ENCODE peak calls at places on chromosomes 12 and 14, in ten cellular contexts. W, V, R, F, O, K, Q, C, Z and Y are unnamed samples.

GRCh38 chr14:21534576-21534975 is 8.4 kb upstream of the SALL2 start:
- DNase-seq in W (no peak), V (no peak), R (no peak), F (no peak), O (no peak), K (no peak), Q (no peak), C (no peak), Z (no peak), Y (no peak)

GRCh38 chr12:49059063-49059384 is 1.6 kb downstream of the KMT2D start:
- DNase-seq in W (no peak), V (no peak), R (no peak), F (no peak), O (no peak), K (no peak), Q (no peak), C (no peak), Z (no peak), Y (no peak)

GRCh38 chr14:64186231-64187129 is 107.7 kb downstream of the ESR2 start:
- DNase-seq in W (no peak), V (no peak), R (no peak), F (no peak), O (no peak), K (no peak), Q (no peak), C (no peak), Z (no peak), Y (no peak)

GRCh38 chr14:94165744-94166143 is 8.4 kb upstream of the PPP4R4 start:
- DNase-seq in W (no peak), V (no peak), R (no peak), F (no peak), O (no peak), K (no peak), Q (no peak), C (no peak), Z (no peak), Y (no peak)

GRCh38 chr12:100348657-100349454 is 8.0 kb upstream of the SLC17A8 start:
- DNase-seq in W (no peak), V (peak; percentile 21), R (no peak), F (no peak), O (no peak), K (no peak), Q (no peak), C (no peak), Z (no peak), Y (no peak)

GRCh38 chr14:75831971-75832370 is 149.8 kb downstream of the TGFB3 start:
- DNase-seq in W (no peak), V (peak; percentile 55), R (peak; percentile 78), F (no peak), O (peak; percentile 11), K (no peak), Q (no peak), C (no peak), Z (no peak), Y (peak; percentile 51)

GRCh38 chr12:91620949-91621348 is 438.3 kb upstream of the DCN start:
- DNase-seq in W (no peak), V (peak; percentile 12), R (no peak), F (no peak), O (no peak), K (no peak), Q (no peak), C (peak; percentile 46), Z (no peak), Y (no peak)

GRCh38 chr12:123134755-123135282 is 16.1 kb downstream of the PITPNM2 start:
- DNase-seq in W (no peak), V (no peak), R (no peak), F (no peak), O (no peak), K (no peak), Q (peak; percentile 32), C (no peak), Z (no peak), Y (no peak)

GRCh38 chr12:129531004-129531403 is 372.8 kb downstream of the TMEM132D start:
- DNase-seq in W (no peak), V (no peak), R (no peak), F (no peak), O (no peak), K (no peak), Q (no peak), C (no peak), Z (no peak), Y (no peak)

GRCh38 chr14:80124794-80125193 is 86.5 kb downstream of the DIO2 start:
- DNase-seq in W (no peak), V (no peak), R (no peak), F (no peak), O (no peak), K (no peak), Q (no peak), C (no peak), Z (no peak), Y (no peak)
- H3K27ac ChIP-seq in W (no peak overlapping the region), V (no peak overlapping the region), R (no peak overlapping the region), F (no peak overlapping the region), O (no peak overlapping the region), K (no peak overlapping the region), Q (no peak overlapping the region), C (no peak overlapping the region), Z (no peak overlapping the region), Y (no peak overlapping the region)

GRCh38 chr12:112233242-112233641 is 107.9 kb downstream of the TRAFD1 start:
- DNase-seq in W (no peak), V (no peak), R (no peak), F (no peak), O (no peak), K (no peak), Q (no peak), C (no peak), Z (no peak), Y (no peak)

GRCh38 chr12:112230136-112230535 is 104.8 kb downstream of the TRAFD1 start:
- DNase-seq in W (no peak), V (no peak), R (no peak), F (no peak), O (no peak), K (no peak), Q (no peak), C (no peak), Z (no peak), Y (no peak)

GRCh38 chr12:112236786-112237185 is 111.4 kb downstream of the TRAFD1 start:
- DNase-seq in W (no peak), V (no peak), R (no peak), F (no peak), O (no peak), K (no peak), Q (no peak), C (no peak), Z (no peak), Y (no peak)

GRCh38 chr12:112236386-112236785 is 111.0 kb downstream of the TRAFD1 start:
- DNase-seq in W (no peak), V (peak; percentile 6), R (no peak), F (no peak), O (no peak), K (no peak), Q (no peak), C (no peak), Z (no peak), Y (no peak)

DNA sequence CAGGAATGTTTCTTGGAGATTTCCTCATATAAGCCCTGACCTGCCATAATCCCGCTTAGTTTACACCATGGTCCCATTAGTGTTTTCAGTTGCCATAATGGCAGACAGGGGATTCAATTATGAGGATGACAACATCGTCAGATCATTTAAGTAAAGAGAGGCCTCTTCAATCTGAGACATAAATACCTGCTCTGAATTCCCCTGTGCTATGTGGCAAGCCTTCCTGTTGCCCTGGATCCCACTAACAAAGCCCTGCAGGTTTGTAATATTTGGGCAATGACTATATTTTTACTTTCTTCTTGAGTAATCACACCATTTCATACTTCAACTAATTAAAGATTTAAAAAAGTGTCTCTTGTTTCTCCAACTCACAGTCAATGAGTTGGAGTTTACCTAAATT is 108.9 kb downstream of the TRAFD1 start:
- DNase-seq in W (no peak), V (no peak), R (no peak), F (no peak), O (no peak), K (no peak), Q (no peak), C (no peak), Z (no peak), Y (no peak)
- H3K27ac ChIP-seq in W (no peak overlapping the region), V (no peak overlapping the region), R (no peak overlapping the region), F (no peak overlapping the region), O (no peak overlapping the region), K (no peak overlapping the region), Q (no peak overlapping the region), C (no peak overlapping the region), Z (no peak overlapping the region), Y (no peak overlapping the region)

DNA sequence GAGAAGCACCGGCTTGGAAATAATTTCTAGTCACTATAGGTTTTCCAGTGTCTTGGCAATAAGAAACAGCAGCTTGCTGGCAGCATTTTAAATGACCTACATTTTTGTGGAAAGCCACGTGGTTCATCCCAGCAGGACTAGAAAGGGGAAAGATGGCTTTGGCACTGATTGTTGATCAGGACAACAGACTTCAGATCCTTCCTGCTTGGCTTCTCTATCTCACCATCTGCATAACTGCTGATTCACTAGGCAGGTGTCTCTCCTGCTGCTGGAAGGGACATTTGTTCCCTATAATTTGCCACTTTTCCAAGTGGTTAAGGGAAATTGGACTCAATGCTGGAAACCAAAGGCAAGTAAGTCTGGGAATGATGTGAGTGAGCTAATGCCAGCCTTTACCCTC is 131.0 kb downstream of the TTC8 start:
- DNase-seq in W (no peak), V (peak; percentile 67), R (no peak), F (no peak), O (no peak), K (no peak), Q (no peak), C (no peak), Z (no peak), Y (no peak)
- H3K27ac ChIP-seq in W (no peak overlapping the region), V (no peak overlapping the region), R (no peak overlapping the region), F (no peak overlapping the region), O (no peak overlapping the region), K (no peak overlapping the region), Q (no peak overlapping the region), C (no peak overlapping the region), Z (no peak overlapping the region), Y (no peak overlapping the region)

GRCh38 chr12:12380949-12381593 is 24.2 kb downstream of the BORCS5 start:
- DNase-seq in W (no peak), V (no peak), R (no peak), F (no peak), O (no peak), K (no peak), Q (no peak), C (no peak), Z (no peak), Y (no peak)
- H3K27ac ChIP-seq in W (no peak overlapping the region), V (no peak overlapping the region), R (no peak overlapping the region), F (no peak overlapping the region), O (no peak overlapping the region), K (no peak overlapping the region), Q (no peak overlapping the region), C (no peak overlapping the region), Z (peak overlapping the region; percentile 82), Y (no peak overlapping the region)

GRCh38 chr12:95548539-95549391 is 2.5 kb downstream of the USP44 start:
- DNase-seq in W (peak; percentile 63), V (peak; percentile 18), R (peak; percentile 43), F (peak; percentile 51), O (peak; percentile 85), K (peak; percentile 53), Q (peak; percentile 87), C (peak; percentile 44), Z (peak; percentile 71), Y (peak; percentile 15)
- H3K27ac ChIP-seq in W (peak overlapping the region; percentile 72), V (peak overlapping the region; percentile 93), R (peak overlapping the region; percentile 69), F (peak overlapping the region; percentile 49), O (peak overlapping the region; percentile 64), K (peak overlapping the region; percentile 18), Q (peak overlapping the region; percentile 45), C (no peak overlapping the region), Z (peak overlapping the region; percentile 60), Y (no peak overlapping the region)